ENCODE peak calls at places on chromosome 15, in six cellular contexts. One of them, this sample, is unnamed.

GRCh38 chr15:63331456-63331855 is 50.2 kb downstream of the CA12 start:
- DNase-seq in OCI-LY7: no peak
- DNase-seq in keratinocyte: peak
- DNase-seq in GM23338: no peak
- DNase-seq in H1: no peak
- DNase-seq in neuronal stem cell: no peak
- DNase-seq in this sample: no peak

GRCh38 chr15:86906406-86906805 is 826.7 kb downstream of the AGBL1 start:
- DNase-seq in neuronal stem cell: no peak
- DNase-seq in GM23338: no peak
- DNase-seq in H1: no peak
- DNase-seq in keratinocyte: no peak
- DNase-seq in OCI-LY7: no peak
- DNase-seq in this sample: no peak

GRCh38 chr15:31200735-31201151 is 99.2 kb upstream of the TRPM1 start:
- DNase-seq in OCI-LY7: peak
- DNase-seq in H1: peak
- DNase-seq in GM23338: peak
- DNase-seq in neuronal stem cell: peak
- DNase-seq in keratinocyte: no peak
- DNase-seq in this sample: peak

GRCh38 chr15:62739082-62739481 is 303.5 kb upstream of the TPM1 start:
- DNase-seq in OCI-LY7: no peak
- DNase-seq in H1: no peak
- DNase-seq in neuronal stem cell: no peak
- DNase-seq in keratinocyte: peak
- DNase-seq in GM23338: no peak
- DNase-seq in this sample: peak

GRCh38 chr15:38216763-38217162 is 35.9 kb upstream of the SPRED1 start:
- DNase-seq in H1: no peak
- DNase-seq in neuronal stem cell: no peak
- DNase-seq in OCI-LY7: no peak
- DNase-seq in GM23338: no peak
- DNase-seq in keratinocyte: no peak
- DNase-seq in this sample: peak

GRCh38 chr15:91782221-91782620 is 71.3 kb upstream of the SLCO3A1 start:
- DNase-seq in OCI-LY7: no peak
- DNase-seq in neuronal stem cell: no peak
- DNase-seq in keratinocyte: no peak
- DNase-seq in GM23338: no peak
- DNase-seq in H1: no peak
- DNase-seq in this sample: no peak

GRCh38 chr15:77266708-77267387 is 153.1 kb downstream of the PEAK1 start:
- DNase-seq in GM23338: no peak
- DNase-seq in neuronal stem cell: no peak
- DNase-seq in H1: no peak
- DNase-seq in keratinocyte: no peak
- DNase-seq in OCI-LY7: no peak
- DNase-seq in this sample: no peak

GRCh38 chr15:36738817-36739216 is 159.4 kb downstream of the CDIN1 start:
- DNase-seq in OCI-LY7: no peak
- DNase-seq in keratinocyte: no peak
- DNase-seq in H1: no peak
- DNase-seq in neuronal stem cell: no peak
- DNase-seq in GM23338: no peak
- DNase-seq in this sample: no peak

GRCh38 chr15:80838012-80838411 is 58.8 kb downstream of the CEMIP start:
- DNase-seq in GM23338: no peak
- DNase-seq in OCI-LY7: no peak
- DNase-seq in keratinocyte: no peak
- DNase-seq in H1: no peak
- DNase-seq in neuronal stem cell: no peak
- DNase-seq in this sample: peak

GRCh38 chr15:78619022-78619950 is 1.5 kb downstream of the CHRNA3 start:
- DNase-seq in keratinocyte: no peak
- DNase-seq in OCI-LY7: no peak
- DNase-seq in GM23338: peak
- DNase-seq in neuronal stem cell: peak
- DNase-seq in H1: peak
- DNase-seq in this sample: peak

GRCh38 chr15:48897144-48897814 is 19.3 kb downstream of the EID1 start:
- DNase-seq in neuronal stem cell: no peak
- DNase-seq in H1: no peak
- DNase-seq in keratinocyte: no peak
- DNase-seq in GM23338: peak
- DNase-seq in OCI-LY7: no peak
- DNase-seq in this sample: peak

GRCh38 chr15:29920515-29920914 is 98.2 kb upstream of the TJP1 start:
- DNase-seq in neuronal stem cell: no peak
- DNase-seq in keratinocyte: peak
- DNase-seq in OCI-LY7: no peak
- DNase-seq in GM23338: peak
- DNase-seq in H1: no peak
- DNase-seq in this sample: no peak

GRCh38 chr15:32898991-32899613 is 181.3 kb downstream of the GREM1 start:
- DNase-seq in neuronal stem cell: peak
- DNase-seq in keratinocyte: no peak
- DNase-seq in H1: peak
- DNase-seq in OCI-LY7: peak
- DNase-seq in GM23338: peak
- DNase-seq in this sample: no peak

GRCh38 chr15:80554526-80554925 is 140.6 kb upstream of the ABHD17C start:
- DNase-seq in H1: no peak
- DNase-seq in neuronal stem cell: no peak
- DNase-seq in keratinocyte: no peak
- DNase-seq in OCI-LY7: no peak
- DNase-seq in GM23338: no peak
- DNase-seq in this sample: no peak

GRCh38 chr15:70415330-70415884 is 317.7 kb upstream of the TLE3 start:
- DNase-seq in H1: no peak
- DNase-seq in keratinocyte: no peak
- DNase-seq in OCI-LY7: no peak
- DNase-seq in neuronal stem cell: no peak
- DNase-seq in GM23338: no peak
- DNase-seq in this sample: no peak

GRCh38 chr15:66703540-66703941 is 1.5 kb downstream of the SMAD6 start:
- DNase-seq in neuronal stem cell: no peak
- DNase-seq in keratinocyte: no peak
- DNase-seq in GM23338: peak
- DNase-seq in H1: no peak
- DNase-seq in OCI-LY7: peak
- DNase-seq in this sample: peak

GRCh38 chr15:39230917-39231285 is 350.0 kb upstream of the THBS1 start:
- DNase-seq in OCI-LY7: no peak
- DNase-seq in neuronal stem cell: no peak
- DNase-seq in GM23338: peak
- DNase-seq in H1: no peak
- DNase-seq in keratinocyte: no peak
- DNase-seq in this sample: no peak

GRCh38 chr15:70036585-70037343 is 61.0 kb downstream of the TLE3 start:
- DNase-seq in neuronal stem cell: no peak
- DNase-seq in H1: no peak
- DNase-seq in GM23338: no peak
- DNase-seq in keratinocyte: peak
- DNase-seq in OCI-LY7: peak
- DNase-seq in this sample: peak

GRCh38 chr15:92811514-92811913 is 88.6 kb upstream of the CHD2 start:
- DNase-seq in GM23338: no peak
- DNase-seq in neuronal stem cell: no peak
- DNase-seq in OCI-LY7: peak
- DNase-seq in keratinocyte: no peak
- DNase-seq in H1: no peak
- DNase-seq in this sample: no peak

GRCh38 chr15:55992769-55993110 is 672 bp downstream of the NEDD4 start:
- DNase-seq in GM23338: no peak
- DNase-seq in keratinocyte: no peak
- DNase-seq in OCI-LY7: peak
- DNase-seq in H1: no peak
- DNase-seq in neuronal stem cell: no peak
- DNase-seq in this sample: peak

GRCh38 chr15:55993111-55993803 is at the start of gene NEDD4:
- DNase-seq in neuronal stem cell: peak
- DNase-seq in keratinocyte: no peak
- DNase-seq in OCI-LY7: peak
- DNase-seq in GM23338: peak
- DNase-seq in H1: peak
- DNase-seq in this sample: peak

GRCh38 chr15:55990986-55991385 is 2.4 kb downstream of the NEDD4 start:
- DNase-seq in neuronal stem cell: no peak
- DNase-seq in H1: no peak
- DNase-seq in OCI-LY7: no peak
- DNase-seq in keratinocyte: no peak
- DNase-seq in GM23338: no peak
- DNase-seq in this sample: no peak

GRCh38 chr15:55990516-55990915 is 2.9 kb downstream of the NEDD4 start:
- DNase-seq in H1: no peak
- DNase-seq in neuronal stem cell: no peak
- DNase-seq in GM23338: no peak
- DNase-seq in keratinocyte: no peak
- DNase-seq in OCI-LY7: no peak
- DNase-seq in this sample: no peak

GRCh38 chr15:55991841-55992768 is 1.3 kb downstream of the NEDD4 start:
- DNase-seq in neuronal stem cell: no peak
- DNase-seq in GM23338: no peak
- DNase-seq in H1: no peak
- DNase-seq in keratinocyte: no peak
- DNase-seq in OCI-LY7: peak
- DNase-seq in this sample: peak
- H2AFZ ChIP-seq in neuronal stem cell: peak
- H2AFZ ChIP-seq in GM23338: peak
- H2AFZ ChIP-seq in H1: no peak
- H2AFZ ChIP-seq in keratinocyte: peak
- H2AFZ ChIP-seq in OCI-LY7: peak
- H2AFZ ChIP-seq in this sample: peak

DNA sequence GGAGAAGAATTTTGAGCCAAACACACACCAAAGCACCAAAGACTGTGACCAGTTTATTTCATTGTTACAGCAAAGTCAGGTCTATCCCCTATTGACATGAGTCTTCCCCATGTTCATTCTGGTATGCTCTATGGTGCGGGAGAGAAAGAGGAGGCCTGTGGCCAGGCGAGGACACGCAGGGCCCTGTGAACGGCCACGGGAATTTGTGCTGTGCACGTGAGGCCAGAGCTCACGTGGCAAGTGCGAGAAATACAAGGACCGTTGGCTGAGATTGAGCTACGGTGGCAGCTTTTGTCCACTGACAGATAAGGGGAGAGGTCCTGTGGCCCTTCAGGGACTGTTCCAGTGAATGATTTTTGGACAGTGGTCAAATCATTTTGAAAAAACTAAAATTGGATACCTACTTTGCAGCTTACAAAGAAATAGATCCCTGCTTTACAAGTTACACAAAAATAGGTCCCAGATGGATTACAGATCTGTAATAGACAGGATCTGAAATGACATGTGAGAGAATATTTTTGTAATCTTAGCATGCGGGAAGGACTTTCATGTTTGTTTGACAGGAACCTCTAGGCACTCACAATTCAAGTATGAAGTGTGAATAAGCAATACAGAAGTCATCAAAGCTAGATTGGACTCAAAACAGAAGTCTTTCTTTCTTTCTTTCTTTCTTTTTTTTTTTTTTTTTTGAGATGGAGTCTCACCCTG is 9.2 kb downstream of the ZSCAN2 start:
- DNase-seq in neuronal stem cell: no peak
- DNase-seq in H1: no peak
- DNase-seq in keratinocyte: no peak
- DNase-seq in GM23338: no peak
- DNase-seq in OCI-LY7: no peak
- DNase-seq in this sample: no peak
- H2AFZ ChIP-seq in neuronal stem cell: no peak
- H2AFZ ChIP-seq in H1: no peak
- H2AFZ ChIP-seq in keratinocyte: no peak
- H2AFZ ChIP-seq in GM23338: no peak
- H2AFZ ChIP-seq in OCI-LY7: no peak
- H2AFZ ChIP-seq in this sample: no peak

DNA sequence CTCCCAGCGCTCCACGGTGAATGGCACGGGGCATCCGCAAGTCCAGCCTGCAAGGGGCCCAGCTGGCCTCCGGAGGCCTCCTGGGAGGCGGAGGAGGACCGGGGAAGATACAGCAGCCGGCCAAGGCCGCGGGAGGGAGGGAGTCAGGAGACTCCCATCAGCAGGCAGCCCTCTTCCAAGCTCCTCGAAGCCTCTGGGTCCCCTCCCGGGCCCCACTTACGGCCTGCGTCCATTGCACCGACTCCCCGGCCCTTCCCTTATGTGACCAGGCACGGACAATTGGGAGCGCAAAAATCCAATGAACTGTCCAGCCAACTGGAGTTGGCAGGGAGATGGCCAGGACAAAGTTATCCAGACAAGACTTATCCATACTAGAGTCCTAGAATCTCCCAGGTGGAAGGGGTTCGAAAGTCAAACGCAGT is 668 bp downstream of the MFGE8 start:
- DNase-seq in OCI-LY7: no peak
- DNase-seq in H1: no peak
- DNase-seq in GM23338: peak
- DNase-seq in neuronal stem cell: no peak
- DNase-seq in keratinocyte: no peak
- DNase-seq in this sample: peak
- H2AFZ ChIP-seq in OCI-LY7: peak
- H2AFZ ChIP-seq in H1: no peak
- H2AFZ ChIP-seq in GM23338: peak
- H2AFZ ChIP-seq in neuronal stem cell: peak
- H2AFZ ChIP-seq in keratinocyte: peak
- H2AFZ ChIP-seq in this sample: peak

GRCh38 chr15:50182233-50183013 is 427 bp downstream of the SLC27A2 start:
- DNase-seq in H1: peak
- DNase-seq in keratinocyte: no peak
- DNase-seq in GM23338: peak
- DNase-seq in OCI-LY7: no peak
- DNase-seq in neuronal stem cell: peak
- DNase-seq in this sample: peak

GRCh38 chr15:50180578-50180977 is 1.4 kb upstream of the SLC27A2 start:
- DNase-seq in keratinocyte: no peak
- DNase-seq in GM23338: no peak
- DNase-seq in OCI-LY7: no peak
- DNase-seq in neuronal stem cell: no peak
- DNase-seq in H1: no peak
- DNase-seq in this sample: no peak

GRCh38 chr15:50181983-50182232 is at the start of gene SLC27A2:
- DNase-seq in keratinocyte: no peak
- DNase-seq in OCI-LY7: no peak
- DNase-seq in H1: no peak
- DNase-seq in neuronal stem cell: peak
- DNase-seq in GM23338: peak
- DNase-seq in this sample: peak

GRCh38 chr15:50181206-50181982 is 602 bp upstream of the SLC27A2 start:
- DNase-seq in H1: peak
- DNase-seq in GM23338: peak
- DNase-seq in neuronal stem cell: no peak
- DNase-seq in OCI-LY7: no peak
- DNase-seq in keratinocyte: no peak
- DNase-seq in this sample: peak

DNA sequence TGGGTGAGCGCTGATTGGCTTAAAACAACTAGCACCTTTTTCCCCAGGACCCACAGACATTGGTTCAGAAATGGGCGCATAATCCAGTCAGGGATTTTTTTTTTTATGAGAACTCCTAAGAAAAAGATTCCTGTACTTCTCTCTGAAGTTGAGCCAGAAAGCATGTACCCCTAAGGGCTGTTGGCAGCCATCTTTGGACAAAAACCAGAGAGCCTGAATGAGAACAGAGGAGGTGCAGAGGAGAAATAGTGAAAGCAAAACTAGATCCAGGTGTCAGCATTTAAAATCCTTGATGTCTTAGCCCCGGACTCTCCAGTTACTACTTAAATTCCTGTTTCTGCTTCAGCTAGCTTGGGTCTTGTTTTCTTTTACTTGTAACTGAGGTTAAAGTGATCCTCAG is 1.9 kb upstream of the SLC27A2 start:
- DNase-seq in OCI-LY7: no peak
- DNase-seq in neuronal stem cell: no peak
- DNase-seq in GM23338: no peak
- DNase-seq in H1: no peak
- DNase-seq in keratinocyte: no peak
- DNase-seq in this sample: peak
- H2AFZ ChIP-seq in OCI-LY7: no peak
- H2AFZ ChIP-seq in neuronal stem cell: no peak
- H2AFZ ChIP-seq in GM23338: peak
- H2AFZ ChIP-seq in H1: no peak
- H2AFZ ChIP-seq in keratinocyte: peak
- H2AFZ ChIP-seq in this sample: no peak